ENCODE peak calls at places on chromosomes 11 and 22, in seven cellular contexts. Q is NCI-H1105; B is T-helper 2 cell; O is posterior vena cava; C is CD4-positive, alpha-beta memory T cell; Y is AG04450; V is mesothelial cell of epicardium. R is an unnamed sample.

GRCh38 chr22:39474351-39474991 is 17.7 kb downstream of the MGAT3 start:
- DNase-seq in Q (no peak), B (no peak), O (no peak), C (no peak), Y (no peak), V (no peak), R (no peak)

GRCh38 chr22:44727709-44728108 is 24.7 kb upstream of the ARHGAP8 start:
- DNase-seq in Q (no peak), B (no peak), O (no peak), C (no peak), Y (no peak), V (no peak), R (no peak)

GRCh38 chr11:44622190-44622650 is 56.8 kb downstream of the CD82 start:
- DNase-seq in Q (no peak), B (no peak), O (peak), C (no peak), Y (no peak), V (no peak), R (no peak)

GRCh38 chr11:126918556-126918955 is 82.0 kb downstream of the KIRREL3 start:
- DNase-seq in Q (no peak), B (no peak), O (no peak), C (no peak), Y (no peak), V (no peak), R (no peak)

GRCh38 chr11:44229003-44229570 is 80.9 kb downstream of the ALX4 start:
- DNase-seq in Q (no peak), B (no peak), O (no peak), C (no peak), Y (no peak), V (no peak), R (no peak)

GRCh38 chr11:11620251-11620965 is 1.4 kb downstream of the GALNT18 start:
- DNase-seq in Q (peak), B (no peak), O (peak), C (no peak), Y (no peak), V (no peak), R (peak)

GRCh38 chr22:44957267-44957905 is 52.4 kb downstream of the PHF21B start:
- DNase-seq in Q (no peak), B (no peak), O (no peak), C (no peak), Y (no peak), V (no peak), R (no peak)

GRCh38 chr11:35546317-35546716 is 20.9 kb upstream of the PAMR1 start:
- DNase-seq in Q (no peak), B (no peak), O (no peak), C (no peak), Y (no peak), V (no peak), R (no peak)

GRCh38 chr11:61413496-61413895 is 16.3 kb downstream of the CPSF7 start:
- DNase-seq in Q (no peak), B (no peak), O (no peak), C (no peak), Y (no peak), V (no peak), R (no peak)

GRCh38 chr22:18082467-18082866 is 4.7 kb downstream of the PEX26 start:
- DNase-seq in Q (no peak), B (no peak), O (no peak), C (no peak), Y (no peak), V (no peak), R (no peak)

GRCh38 chr22:50577987-50578775 is at the start of gene CPT1B:
- DNase-seq in Q (no peak), B (no peak), O (peak), C (no peak), Y (no peak), V (no peak), R (peak)

GRCh38 chr11:2327032-2327431 is 25.2 kb downstream of the TSPAN32 start:
- DNase-seq in Q (no peak), B (no peak), O (no peak), C (no peak), Y (no peak), V (no peak), R (no peak)

GRCh38 chr11:11444027-11444799 is 91.2 kb upstream of the CSNK2A3 start:
- DNase-seq in Q (no peak), B (no peak), O (no peak), C (no peak), Y (no peak), V (no peak), R (no peak)

GRCh38 chr22:21696115-21696514 is 30.3 kb downstream of the PPIL2 start:
- DNase-seq in Q (no peak), B (no peak), O (no peak), C (no peak), Y (no peak), V (no peak), R (no peak)